ENCODE peak calls at places on chromosomes 5 and 9, in eight cellular contexts. One of them, this sample, is unnamed.
A peak's percentile ranks its signal among the peaks of the same experiment; 100 is the strongest.

GRCh38 chr9:90018688-90019087 is 413.9 kb downstream of the GADD45G start:
- DNase-seq in uterus: no peak
- DNase-seq in endodermal cell: no peak
- DNase-seq in upper lobe of right lung: no peak
- DNase-seq in HCT116: no peak
- DNase-seq in left lung: no peak
- DNase-seq in Peyer's patch: peak; percentile 31
- DNase-seq in tibial artery: no peak
- DNase-seq in this sample: no peak

GRCh38 chr5:27140831-27141230 is 102.4 kb upstream of the CDH9 start:
- DNase-seq in Peyer's patch: no peak
- DNase-seq in upper lobe of right lung: no peak
- DNase-seq in HCT116: no peak
- DNase-seq in uterus: no peak
- DNase-seq in tibial artery: no peak
- DNase-seq in left lung: no peak
- DNase-seq in endodermal cell: no peak
- DNase-seq in this sample: no peak

GRCh38 chr5:102811962-102812361 is 56.9 kb downstream of the PAM start:
- DNase-seq in HCT116: peak; percentile 52
- DNase-seq in endodermal cell: no peak
- DNase-seq in Peyer's patch: no peak
- DNase-seq in left lung: no peak
- DNase-seq in uterus: no peak
- DNase-seq in tibial artery: no peak
- DNase-seq in upper lobe of right lung: no peak
- DNase-seq in this sample: no peak

GRCh38 chr9:112783551-112783954 is 33.0 kb downstream of the SNX30 start:
- DNase-seq in tibial artery: no peak
- DNase-seq in upper lobe of right lung: no peak
- DNase-seq in uterus: no peak
- DNase-seq in endodermal cell: no peak
- DNase-seq in HCT116: no peak
- DNase-seq in Peyer's patch: no peak
- DNase-seq in left lung: no peak
- DNase-seq in this sample: no peak

GRCh38 chr5:18745988-18746615 is 1111.8 kb downstream of the TAF11L14 start:
- DNase-seq in endodermal cell: no peak
- DNase-seq in tibial artery: no peak
- DNase-seq in Peyer's patch: peak; percentile 49
- DNase-seq in left lung: no peak
- DNase-seq in upper lobe of right lung: no peak
- DNase-seq in HCT116: no peak
- DNase-seq in uterus: no peak
- DNase-seq in this sample: no peak

GRCh38 chr5:34699155-34700077 is 43.3 kb downstream of the RAI14 start:
- DNase-seq in upper lobe of right lung: no peak
- DNase-seq in Peyer's patch: no peak
- DNase-seq in endodermal cell: peak; percentile 79
- DNase-seq in tibial artery: no peak
- DNase-seq in uterus: no peak
- DNase-seq in HCT116: no peak
- DNase-seq in left lung: no peak
- DNase-seq in this sample: no peak

GRCh38 chr5:123429993-123430392 is 6.8 kb upstream of the CEP120 start:
- DNase-seq in tibial artery: no peak
- DNase-seq in endodermal cell: no peak
- DNase-seq in uterus: no peak
- DNase-seq in HCT116: peak; percentile 23
- DNase-seq in left lung: no peak
- DNase-seq in upper lobe of right lung: no peak
- DNase-seq in Peyer's patch: no peak
- DNase-seq in this sample: peak; percentile 35

GRCh38 chr9:105064248-105065118 is 136.5 kb upstream of the ABCA1 start:
- DNase-seq in uterus: peak; percentile 88
- DNase-seq in left lung: peak; percentile 93
- DNase-seq in upper lobe of right lung: peak; percentile 90
- DNase-seq in HCT116: no peak
- DNase-seq in tibial artery: peak; percentile 97
- DNase-seq in endodermal cell: peak; percentile 65
- DNase-seq in Peyer's patch: peak; percentile 48
- DNase-seq in this sample: peak; percentile 97

GRCh38 chr5:56259002-56259511 is 25.9 kb upstream of the ANKRD55 start:
- DNase-seq in upper lobe of right lung: no peak
- DNase-seq in uterus: no peak
- DNase-seq in left lung: no peak
- DNase-seq in HCT116: no peak
- DNase-seq in endodermal cell: no peak
- DNase-seq in tibial artery: no peak
- DNase-seq in Peyer's patch: no peak
- DNase-seq in this sample: peak; percentile 65

GRCh38 chr5:72178910-72179815 is 71.9 kb downstream of the MAP1B start:
- DNase-seq in endodermal cell: peak; percentile 61
- DNase-seq in uterus: peak; percentile 78
- DNase-seq in HCT116: peak; percentile 28
- DNase-seq in Peyer's patch: no peak
- DNase-seq in left lung: no peak
- DNase-seq in tibial artery: peak; percentile 89
- DNase-seq in upper lobe of right lung: no peak
- DNase-seq in this sample: no peak

GRCh38 chr5:128782446-128782845 is 182.8 kb upstream of the SLC27A6 start:
- DNase-seq in endodermal cell: no peak
- DNase-seq in upper lobe of right lung: no peak
- DNase-seq in tibial artery: peak; percentile 80
- DNase-seq in Peyer's patch: no peak
- DNase-seq in HCT116: peak; percentile 12
- DNase-seq in uterus: peak; percentile 18
- DNase-seq in left lung: no peak
- DNase-seq in this sample: peak; percentile 32

DNA sequence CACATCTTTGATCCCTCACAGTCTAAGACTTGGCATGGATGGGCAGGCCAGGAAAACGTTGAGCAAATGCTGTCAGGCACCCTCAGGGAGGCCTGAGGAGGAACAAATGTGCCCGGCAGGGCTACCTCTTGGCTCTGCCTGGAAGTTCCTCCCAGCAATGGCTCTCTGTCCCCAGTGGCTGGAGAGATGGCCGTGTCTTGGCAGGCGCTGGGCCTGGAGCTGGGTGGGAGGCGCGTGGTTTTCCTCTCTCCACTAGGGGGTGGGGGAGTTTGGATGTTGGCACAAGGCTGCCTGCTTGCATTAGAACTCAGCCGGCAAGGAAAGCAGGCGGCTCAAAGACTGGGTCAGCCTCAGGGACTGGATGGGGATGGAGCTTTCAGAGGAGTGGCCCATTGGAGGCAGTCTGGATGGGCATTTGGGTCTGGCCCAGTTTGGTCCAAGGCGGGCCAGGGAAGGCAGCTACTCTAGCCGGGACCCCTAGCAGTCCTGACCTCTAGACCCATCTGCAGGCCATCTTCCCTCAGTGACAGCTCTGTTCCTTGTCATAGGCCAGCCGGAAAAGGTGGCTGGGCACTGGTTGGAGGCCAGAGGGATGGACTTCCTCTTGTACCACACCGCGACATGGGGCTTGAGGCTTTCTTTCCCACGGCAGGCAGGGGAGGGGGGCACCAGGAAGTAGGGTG is 68.2 kb upstream of the STC2 start:
- DNase-seq in left lung: no peak
- DNase-seq in endodermal cell: peak; percentile 91
- DNase-seq in HCT116: peak; percentile 19
- DNase-seq in uterus: no peak
- DNase-seq in tibial artery: no peak
- DNase-seq in upper lobe of right lung: no peak
- DNase-seq in Peyer's patch: no peak
- DNase-seq in this sample: no peak
- TF ChIP-seq CTCF in left lung: no peak
- TF ChIP-seq CTCF in endodermal cell: peak; percentile 78
- TF ChIP-seq CTCF in HCT116: peak; percentile 48
- TF ChIP-seq CTCF in uterus: no peak
- TF ChIP-seq CTCF in tibial artery: no peak
- TF ChIP-seq CTCF in upper lobe of right lung: no peak
- TF ChIP-seq CTCF in Peyer's patch: no peak
- TF ChIP-seq CTCF in this sample: peak; percentile 15

DNA sequence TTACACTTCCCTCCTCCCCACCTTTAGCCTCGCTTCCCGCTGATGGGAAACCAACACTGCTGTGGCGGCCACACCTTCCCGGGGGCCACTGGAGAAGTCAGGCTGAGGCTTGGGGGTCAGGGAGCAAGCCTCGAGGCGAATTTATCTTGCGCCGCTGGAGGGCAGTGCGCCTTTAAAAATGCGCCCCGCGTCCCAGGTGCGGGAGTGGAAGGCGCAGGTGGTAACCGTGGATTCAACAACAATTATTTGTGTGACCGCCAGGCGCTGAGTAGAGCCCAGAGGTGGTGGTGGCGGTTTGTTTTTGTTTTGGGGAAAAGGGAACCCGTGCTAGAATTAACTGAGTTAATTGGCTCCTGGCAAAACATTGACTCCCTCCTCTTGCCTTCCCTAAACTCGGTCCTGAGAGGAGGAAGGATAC is 1.1 kb downstream of the CFAP77 start:
- DNase-seq in Peyer's patch: peak; percentile 68
- DNase-seq in left lung: peak; percentile 81
- DNase-seq in upper lobe of right lung: peak; percentile 74
- DNase-seq in uterus: peak; percentile 26
- DNase-seq in endodermal cell: peak; percentile 95
- DNase-seq in HCT116: peak; percentile 68
- DNase-seq in tibial artery: no peak
- DNase-seq in this sample: no peak
- H3K4me3 ChIP-seq in Peyer's patch: peak overlapping the region; percentile 52
- H3K4me3 ChIP-seq in left lung: peak overlapping the region; percentile 41
- H3K4me3 ChIP-seq in upper lobe of right lung: peak overlapping the region; percentile 53
- H3K4me3 ChIP-seq in uterus: no peak overlapping the region
- H3K4me3 ChIP-seq in endodermal cell: peak overlapping the region; percentile 77
- H3K4me3 ChIP-seq in HCT116: peak overlapping the region; percentile 51
- H3K4me3 ChIP-seq in tibial artery: no peak overlapping the region
- H3K4me3 ChIP-seq in this sample: no peak overlapping the region

GRCh38 chr5:179229331-179229761 is 115.9 kb downstream of the ADAMTS2 start:
- DNase-seq in upper lobe of right lung: peak; percentile 41
- DNase-seq in HCT116: no peak
- DNase-seq in tibial artery: peak; percentile 53
- DNase-seq in uterus: peak; percentile 8
- DNase-seq in endodermal cell: no peak
- DNase-seq in left lung: peak; percentile 42
- DNase-seq in Peyer's patch: no peak
- DNase-seq in this sample: no peak
- H3K27me3 ChIP-seq in upper lobe of right lung: no peaks in the 10 kb centered on the region
- H3K27me3 ChIP-seq in HCT116: no peaks in the 10 kb centered on the region
- H3K27me3 ChIP-seq in tibial artery: no peaks in the 10 kb centered on the region
- H3K27me3 ChIP-seq in uterus: no peaks in the 10 kb centered on the region
- H3K27me3 ChIP-seq in endodermal cell: no peaks in the 10 kb centered on the region
- H3K27me3 ChIP-seq in left lung: no peaks in the 10 kb centered on the region
- H3K27me3 ChIP-seq in Peyer's patch: no peaks in the 10 kb centered on the region
- H3K27me3 ChIP-seq in this sample: no peaks in the 10 kb centered on the region

GRCh38 chr5:21817668-21818419 is 1035.3 kb downstream of the CDH12 start:
- DNase-seq in HCT116: no peak
- DNase-seq in Peyer's patch: no peak
- DNase-seq in tibial artery: no peak
- DNase-seq in upper lobe of right lung: no peak
- DNase-seq in left lung: no peak
- DNase-seq in endodermal cell: no peak
- DNase-seq in uterus: no peak
- DNase-seq in this sample: no peak
- TF ChIP-seq CTCF in HCT116: peak; percentile 30
- TF ChIP-seq CTCF in Peyer's patch: peak; percentile 5
- TF ChIP-seq CTCF in tibial artery: peak; percentile 10
- TF ChIP-seq CTCF in upper lobe of right lung: peak; percentile 36
- TF ChIP-seq CTCF in left lung: no peak
- TF ChIP-seq CTCF in endodermal cell: peak; percentile 76
- TF ChIP-seq CTCF in uterus: no peak
- TF ChIP-seq CTCF in this sample: peak; percentile 19

GRCh38 chr5:94870496-94871214 is 252.2 kb downstream of the SLF1 start:
- DNase-seq in endodermal cell: peak; percentile 69
- DNase-seq in left lung: no peak
- DNase-seq in HCT116: no peak
- DNase-seq in Peyer's patch: no peak
- DNase-seq in upper lobe of right lung: no peak
- DNase-seq in uterus: no peak
- DNase-seq in tibial artery: no peak
- DNase-seq in this sample: no peak

GRCh38 chr5:94872526-94872925 is 254.1 kb downstream of the SLF1 start:
- DNase-seq in tibial artery: no peak
- DNase-seq in upper lobe of right lung: no peak
- DNase-seq in HCT116: no peak
- DNase-seq in left lung: no peak
- DNase-seq in Peyer's patch: no peak
- DNase-seq in endodermal cell: no peak
- DNase-seq in uterus: no peak
- DNase-seq in this sample: no peak
- H3K4me3 ChIP-seq in tibial artery: no peak overlapping the region
- H3K4me3 ChIP-seq in upper lobe of right lung: no peak overlapping the region
- H3K4me3 ChIP-seq in HCT116: no peak overlapping the region
- H3K4me3 ChIP-seq in left lung: no peak overlapping the region
- H3K4me3 ChIP-seq in Peyer's patch: no peak overlapping the region
- H3K4me3 ChIP-seq in endodermal cell: no peak overlapping the region
- H3K4me3 ChIP-seq in uterus: no peak overlapping the region
- H3K4me3 ChIP-seq in this sample: no peak overlapping the region

GRCh38 chr9:116278326-116278725 is 124.7 kb downstream of the PAPPA start:
- DNase-seq in endodermal cell: no peak
- DNase-seq in HCT116: no peak
- DNase-seq in left lung: no peak
- DNase-seq in upper lobe of right lung: no peak
- DNase-seq in tibial artery: no peak
- DNase-seq in uterus: no peak
- DNase-seq in Peyer's patch: no peak
- DNase-seq in this sample: no peak

GRCh38 chr9:116279230-116279629 is 125.6 kb downstream of the PAPPA start:
- DNase-seq in endodermal cell: peak; percentile 86
- DNase-seq in tibial artery: no peak
- DNase-seq in left lung: no peak
- DNase-seq in upper lobe of right lung: no peak
- DNase-seq in uterus: no peak
- DNase-seq in Peyer's patch: no peak
- DNase-seq in HCT116: no peak
- DNase-seq in this sample: no peak

GRCh38 chr9:116276651-116277121 is 123.1 kb downstream of the PAPPA start:
- DNase-seq in left lung: no peak
- DNase-seq in HCT116: no peak
- DNase-seq in endodermal cell: peak; percentile 69
- DNase-seq in tibial artery: no peak
- DNase-seq in Peyer's patch: no peak
- DNase-seq in upper lobe of right lung: no peak
- DNase-seq in uterus: no peak
- DNase-seq in this sample: no peak

GRCh38 chr9:116282598-116282997 is 129.0 kb downstream of the PAPPA start:
- DNase-seq in uterus: no peak
- DNase-seq in endodermal cell: no peak
- DNase-seq in left lung: no peak
- DNase-seq in Peyer's patch: no peak
- DNase-seq in HCT116: no peak
- DNase-seq in tibial artery: no peak
- DNase-seq in upper lobe of right lung: no peak
- DNase-seq in this sample: no peak

DNA sequence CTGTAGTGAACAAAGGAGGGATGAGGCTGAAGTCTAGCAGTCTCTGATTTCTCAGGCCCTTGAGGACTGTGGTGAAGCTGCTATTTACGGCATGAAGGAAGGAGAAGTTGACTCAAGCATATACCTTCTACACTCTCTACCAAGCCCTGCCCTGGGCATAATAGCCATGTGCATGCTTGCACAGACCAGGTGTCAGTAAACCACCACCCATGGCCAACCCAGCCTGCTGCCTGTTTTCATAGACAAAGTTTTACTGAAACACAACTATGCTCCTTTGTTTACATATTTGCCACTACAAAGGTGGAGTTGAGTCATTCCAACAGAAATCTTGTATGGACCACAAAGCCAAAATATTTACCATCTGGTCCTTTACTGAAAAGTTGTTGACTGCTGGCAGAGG is 126.9 kb downstream of the PAPPA start:
- DNase-seq in left lung: no peak
- DNase-seq in endodermal cell: no peak
- DNase-seq in tibial artery: no peak
- DNase-seq in Peyer's patch: no peak
- DNase-seq in upper lobe of right lung: no peak
- DNase-seq in HCT116: no peak
- DNase-seq in uterus: no peak
- DNase-seq in this sample: no peak
- H3K27me3 ChIP-seq in left lung: no peaks in the 10 kb centered on the region
- H3K27me3 ChIP-seq in endodermal cell: peaks cover 96% of the 10 kb centered on the region
- H3K27me3 ChIP-seq in tibial artery: no peaks in the 10 kb centered on the region
- H3K27me3 ChIP-seq in Peyer's patch: no peaks in the 10 kb centered on the region
- H3K27me3 ChIP-seq in upper lobe of right lung: no peaks in the 10 kb centered on the region
- H3K27me3 ChIP-seq in HCT116: peaks cover 73% of the 10 kb centered on the region
- H3K27me3 ChIP-seq in uterus: no peaks in the 10 kb centered on the region
- H3K27me3 ChIP-seq in this sample: no peaks in the 10 kb centered on the region

This sample was measured in kidney epithelial cell.